ENCODE peak calls at places on chromosomes 7 and 10, in four cellular contexts. V is tibial artery, I is BE2C, R is stomach. B is an unnamed sample.

GRCh38 chr7:5428470-5429252 is 5.0 kb upstream of the TNRC18 start:
- DNase-seq in V (peak; percentile 92), I (peak; percentile 85), R (peak; percentile 70), B (peak; percentile 65)

GRCh38 chr10:22250897-22251605 is 33.2 kb upstream of the EBLN1 start:
- DNase-seq in V (no peak), I (no peak), R (no peak), B (no peak)

GRCh38 chr7:97499204-97499603 is 232.7 kb upstream of the TAC1 start:
- DNase-seq in V (no peak), I (peak; percentile 25), R (peak; percentile 26), B (no peak)

GRCh38 chr10:15452545-15452944 is 81.5 kb upstream of the FAM171A1 start:
- DNase-seq in V (no peak), I (no peak), R (no peak), B (no peak)

GRCh38 chr10:21135396-21135973 is 238.4 kb upstream of the NEBL start:
- DNase-seq in V (no peak), I (no peak), R (no peak), B (no peak)

GRCh38 chr7:51139796-51140195 is 176.8 kb downstream of the COBL start:
- DNase-seq in V (no peak), I (no peak), R (no peak), B (no peak)

GRCh38 chr7:51187941-51188340 is 128.7 kb downstream of the COBL start:
- DNase-seq in V (no peak), I (peak; percentile 35), R (no peak), B (peak; percentile 33)

GRCh38 chr7:132065193-132065972 is 509.0 kb upstream of the PODXL start:
- DNase-seq in V (peak; percentile 89), I (peak; percentile 24), R (no peak), B (no peak)

GRCh38 chr10:85138046-85138445 is 809.7 kb downstream of the CCSER2 start:
- DNase-seq in V (no peak), I (no peak), R (no peak), B (no peak)

GRCh38 chr7:15507235-15507634 is 54.6 kb downstream of the AGMO start:
- DNase-seq in V (no peak), I (no peak), R (no peak), B (no peak)

GRCh38 chr10:110430369-110431273 is 67.1 kb upstream of the DUSP5 start:
- DNase-seq in V (peak; percentile 60), I (no peak), R (peak; percentile 68), B (no peak)

GRCh38 chr7:4216016-4216415 is 466.1 kb upstream of the FOXK1 start:
- DNase-seq in V (peak; percentile 46), I (no peak), R (no peak), B (no peak)

GRCh38 chr7:17939670-17940301 is 508 bp downstream of the SNX13 start:
- DNase-seq in V (peak; percentile 75), I (peak; percentile 48), R (peak; percentile 54), B (peak; percentile 38)

DNA sequence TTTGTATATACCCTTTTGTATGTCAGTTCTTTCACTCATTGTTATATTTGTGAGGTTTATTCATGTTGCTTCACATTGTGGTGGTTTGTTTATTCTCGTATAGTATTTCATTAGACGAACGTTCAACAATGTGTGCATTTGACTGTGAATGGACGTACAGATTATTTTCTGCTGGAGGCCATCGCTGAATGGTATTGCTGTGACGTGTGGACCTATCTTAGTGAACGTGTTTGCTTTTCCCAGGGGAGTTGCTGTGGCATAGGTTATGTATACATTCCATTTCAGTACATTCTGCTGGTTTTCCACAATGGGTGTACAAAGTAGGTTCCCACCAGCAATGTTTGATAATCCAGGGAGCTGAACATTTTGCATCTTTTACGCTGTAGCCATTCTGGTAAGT is 31.1 kb upstream of the PLEKHS1 start:
- DNase-seq in V (no peak), I (no peak), R (no peak), B (no peak)
- TF ChIP-seq CTCF in V (no peak), I (no peak), R (no peak), B (no peak)

DNA sequence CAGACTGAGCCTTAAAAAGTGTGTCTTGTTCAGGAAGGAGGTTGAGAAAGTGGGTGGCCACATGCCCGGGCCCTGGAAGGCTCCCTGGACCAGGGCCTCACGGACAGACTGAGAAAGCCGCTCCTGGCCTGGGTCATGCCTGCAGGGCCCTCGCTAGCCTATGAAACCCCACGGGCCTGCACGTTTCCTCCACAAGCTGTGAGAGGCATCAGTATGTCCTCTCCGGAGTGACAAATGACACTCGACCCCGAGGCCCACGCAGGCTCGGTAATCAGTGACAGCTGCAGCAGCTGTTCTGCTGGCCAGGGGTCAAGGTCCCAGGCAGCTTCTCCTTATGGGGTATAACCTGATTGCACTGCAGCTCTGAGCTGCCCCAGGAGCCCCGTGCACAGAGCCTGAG is 47.6 kb downstream of the ASB13 start:
- DNase-seq in V (peak; percentile 92), I (no peak), R (no peak), B (no peak)
- H3K4me1 ChIP-seq in V (peaks cover 90% of the 10 kb centered on the region), I (no peaks in the 10 kb centered on the region), R (peaks cover 60% of the 10 kb centered on the region), B (peaks cover 40% of the 10 kb centered on the region)

GRCh38 chr7:12434012-12434642 is 30.5 kb upstream of the VWDE start:
- DNase-seq in V (no peak), I (no peak), R (no peak), B (no peak)
- TF ChIP-seq CTCF in V (no peak), I (peak; percentile 55), R (peak; percentile 19), B (no peak)

GRCh38 chr10:82492647-82493046 is 617.7 kb downstream of the NRG3 start:
- DNase-seq in V (no peak), I (no peak), R (no peak), B (no peak)
- H3K4me1 ChIP-seq in V (no peaks in the 10 kb centered on the region), I (peaks cover 7% of the 10 kb centered on the region), R (no peaks in the 10 kb centered on the region), B (no peaks in the 10 kb centered on the region)

GRCh38 chr7:104065491-104065890 is 76.0 kb upstream of the RELN start:
- DNase-seq in V (no peak), I (no peak), R (no peak), B (no peak)
- TF ChIP-seq CTCF in V (no peak), I (no peak), R (no peak), B (no peak)

DNA sequence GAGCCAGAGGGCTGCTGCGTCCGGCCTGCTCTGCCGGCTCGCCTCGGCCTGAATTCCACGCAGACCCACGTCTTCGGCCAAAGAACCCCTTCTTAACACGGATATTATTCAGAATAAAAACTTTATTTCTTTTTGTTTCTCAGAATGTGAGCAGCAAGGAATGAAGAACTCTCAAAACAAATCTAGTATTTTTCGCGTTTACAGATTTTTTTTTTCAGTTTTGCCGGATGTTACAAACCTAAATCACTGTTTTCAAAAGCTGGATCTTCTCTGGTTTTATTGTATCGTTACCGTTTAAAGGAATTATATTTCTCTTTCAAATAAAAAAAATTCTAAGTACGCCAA is 4.4 kb upstream of the HOXA2 start:
- DNase-seq in V (no peak), I (no peak), R (no peak), B (no peak)
- H3K4me1 ChIP-seq in V (peaks cover 33% of the 10 kb centered on the region), I (no peaks in the 10 kb centered on the region), R (peaks cover 41% of the 10 kb centered on the region), B (peaks cover 5% of the 10 kb centered on the region)

GRCh38 chr7:38889872-38890432 is 19.0 kb downstream of the VPS41 start:
- DNase-seq in V (no peak), I (no peak), R (no peak), B (no peak)
- TF ChIP-seq CTCF in V (peak; percentile 16), I (peak; percentile 5), R (peak; percentile 45), B (no peak)

B was measured in heart right ventricle.